ENCODE peak calls at places on chromosomes 5 and 9, in nine cellular contexts. One of them, this sample, is unnamed.

GRCh38 chr9:78397045-78397843 is 100.3 kb downstream of the PSAT1 start:
- DNase-seq in tibial nerve: no peak
- DNase-seq in A549: no peak
- DNase-seq in K562: no peak
- DNase-seq in stomach: no peak
- DNase-seq in sigmoid colon: no peak
- DNase-seq in ovary: no peak
- DNase-seq in HepG2: no peak
- DNase-seq in suprapubic skin: no peak
- DNase-seq in this sample: no peak

GRCh38 chr9:110691002-110691549 is 22.5 kb downstream of the MUSK start:
- DNase-seq in tibial nerve: no peak
- DNase-seq in A549: peak
- DNase-seq in K562: no peak
- DNase-seq in stomach: no peak
- DNase-seq in sigmoid colon: no peak
- DNase-seq in ovary: no peak
- DNase-seq in HepG2: peak
- DNase-seq in suprapubic skin: no peak
- DNase-seq in this sample: no peak

GRCh38 chr5:168425997-168426863 is 60.0 kb upstream of the RARS1 start:
- DNase-seq in tibial nerve: no peak
- DNase-seq in A549: no peak
- DNase-seq in K562: no peak
- DNase-seq in stomach: no peak
- DNase-seq in sigmoid colon: no peak
- DNase-seq in ovary: no peak
- DNase-seq in HepG2: no peak
- DNase-seq in suprapubic skin: no peak
- DNase-seq in this sample: no peak

GRCh38 chr5:111584651-111585050 is 72.3 kb upstream of the STARD4 start:
- DNase-seq in tibial nerve: no peak
- DNase-seq in A549: no peak
- DNase-seq in K562: no peak
- DNase-seq in stomach: no peak
- DNase-seq in sigmoid colon: no peak
- DNase-seq in ovary: no peak
- DNase-seq in HepG2: no peak
- DNase-seq in suprapubic skin: no peak
- DNase-seq in this sample: no peak

GRCh38 chr5:635321-636055 is 23.3 kb downstream of the CEP72 start:
- DNase-seq in tibial nerve: no peak
- DNase-seq in A549: no peak
- DNase-seq in K562: no peak
- DNase-seq in stomach: no peak
- DNase-seq in sigmoid colon: no peak
- DNase-seq in ovary: no peak
- DNase-seq in HepG2: no peak
- DNase-seq in suprapubic skin: peak
- DNase-seq in this sample: no peak

GRCh38 chr5:79318935-79319614 is 83.1 kb downstream of the JMY start:
- DNase-seq in tibial nerve: no peak
- DNase-seq in A549: peak
- DNase-seq in K562: no peak
- DNase-seq in stomach: no peak
- DNase-seq in sigmoid colon: no peak
- DNase-seq in ovary: no peak
- DNase-seq in HepG2: no peak
- DNase-seq in suprapubic skin: no peak
- DNase-seq in this sample: no peak

GRCh38 chr5:179973391-179973790 is 65.7 kb upstream of the TBC1D9B start:
- DNase-seq in tibial nerve: no peak
- DNase-seq in A549: no peak
- DNase-seq in K562: no peak
- DNase-seq in stomach: no peak
- DNase-seq in sigmoid colon: no peak
- DNase-seq in ovary: no peak
- DNase-seq in HepG2: no peak
- DNase-seq in suprapubic skin: no peak
- DNase-seq in this sample: no peak

GRCh38 chr9:2745560-2746380 is 28.5 kb downstream of the KCNV2 start:
- DNase-seq in tibial nerve: no peak
- DNase-seq in A549: no peak
- DNase-seq in K562: no peak
- DNase-seq in stomach: no peak
- DNase-seq in sigmoid colon: no peak
- DNase-seq in ovary: no peak
- DNase-seq in HepG2: no peak
- DNase-seq in suprapubic skin: no peak
- DNase-seq in this sample: no peak

GRCh38 chr9:114156658-114157421 is 1.5 kb downstream of the COL27A1 start:
- DNase-seq in tibial nerve: peak
- DNase-seq in A549: peak
- DNase-seq in K562: no peak
- DNase-seq in stomach: peak
- DNase-seq in sigmoid colon: peak
- DNase-seq in ovary: peak
- DNase-seq in HepG2: no peak
- DNase-seq in suprapubic skin: peak
- DNase-seq in this sample: peak

GRCh38 chr9:114157516-114158176 is 2.3 kb downstream of the COL27A1 start:
- DNase-seq in tibial nerve: no peak
- DNase-seq in A549: no peak
- DNase-seq in K562: no peak
- DNase-seq in stomach: no peak
- DNase-seq in sigmoid colon: no peak
- DNase-seq in ovary: no peak
- DNase-seq in HepG2: no peak
- DNase-seq in suprapubic skin: no peak
- DNase-seq in this sample: no peak

GRCh38 chr9:114155967-114156294 is 594 bp downstream of the COL27A1 start:
- DNase-seq in tibial nerve: no peak
- DNase-seq in A549: no peak
- DNase-seq in K562: no peak
- DNase-seq in stomach: no peak
- DNase-seq in sigmoid colon: no peak
- DNase-seq in ovary: no peak
- DNase-seq in HepG2: no peak
- DNase-seq in suprapubic skin: no peak
- DNase-seq in this sample: no peak

GRCh38 chr9:114155263-114155966 is at the start of gene COL27A1:
- DNase-seq in tibial nerve: peak
- DNase-seq in A549: peak
- DNase-seq in K562: peak
- DNase-seq in stomach: peak
- DNase-seq in sigmoid colon: peak
- DNase-seq in ovary: peak
- DNase-seq in HepG2: peak
- DNase-seq in suprapubic skin: peak
- DNase-seq in this sample: peak

DNA sequence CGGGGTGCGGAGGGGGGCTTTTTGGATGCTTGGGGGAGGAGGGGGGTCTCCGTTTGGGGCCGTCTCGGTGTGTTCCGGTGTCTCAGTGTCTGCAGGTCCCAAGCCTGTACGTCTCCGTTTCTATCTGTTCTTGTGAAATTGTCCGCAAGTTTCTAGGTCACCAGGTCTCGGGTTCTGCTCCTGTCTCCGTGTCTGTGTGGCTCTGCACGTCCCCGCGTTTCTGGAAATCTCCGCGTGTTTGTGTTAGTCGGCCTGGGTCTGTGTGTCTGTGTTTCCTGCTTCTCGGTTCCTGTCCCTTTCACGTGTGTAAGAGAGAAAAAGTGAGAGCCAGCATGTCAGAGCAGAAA is 947 bp downstream of the COL27A1 start:
- DNase-seq in tibial nerve: no peak
- DNase-seq in A549: no peak
- DNase-seq in K562: no peak
- DNase-seq in stomach: peak
- DNase-seq in sigmoid colon: no peak
- DNase-seq in ovary: no peak
- DNase-seq in HepG2: no peak
- DNase-seq in suprapubic skin: no peak
- DNase-seq in this sample: no peak
- H3K27ac ChIP-seq in tibial nerve: peak
- H3K27ac ChIP-seq in A549: peak
- H3K27ac ChIP-seq in K562: no peak
- H3K27ac ChIP-seq in stomach: peak
- H3K27ac ChIP-seq in sigmoid colon: peak
- H3K27ac ChIP-seq in ovary: peak
- H3K27ac ChIP-seq in HepG2: peak
- H3K27ac ChIP-seq in suprapubic skin: peak
- H3K27ac ChIP-seq in this sample: peak

GRCh38 chr5:162456096-162456495 is 388.5 kb downstream of the GABRG2 start:
- DNase-seq in tibial nerve: no peak
- DNase-seq in A549: no peak
- DNase-seq in K562: no peak
- DNase-seq in stomach: no peak
- DNase-seq in sigmoid colon: no peak
- DNase-seq in ovary: no peak
- DNase-seq in HepG2: no peak
- DNase-seq in suprapubic skin: no peak
- DNase-seq in this sample: no peak
- TF ChIP-seq POLR2A in tibial nerve: no peak
- TF ChIP-seq POLR2A in A549: no peak
- TF ChIP-seq POLR2A in K562: no peak
- TF ChIP-seq POLR2A in stomach: no peak
- TF ChIP-seq POLR2A in sigmoid colon: no peak
- TF ChIP-seq POLR2A in ovary: no peak
- TF ChIP-seq POLR2A in HepG2: no peak
- TF ChIP-seq POLR2A in suprapubic skin: no peak
- TF ChIP-seq POLR2A in this sample: no peak

DNA sequence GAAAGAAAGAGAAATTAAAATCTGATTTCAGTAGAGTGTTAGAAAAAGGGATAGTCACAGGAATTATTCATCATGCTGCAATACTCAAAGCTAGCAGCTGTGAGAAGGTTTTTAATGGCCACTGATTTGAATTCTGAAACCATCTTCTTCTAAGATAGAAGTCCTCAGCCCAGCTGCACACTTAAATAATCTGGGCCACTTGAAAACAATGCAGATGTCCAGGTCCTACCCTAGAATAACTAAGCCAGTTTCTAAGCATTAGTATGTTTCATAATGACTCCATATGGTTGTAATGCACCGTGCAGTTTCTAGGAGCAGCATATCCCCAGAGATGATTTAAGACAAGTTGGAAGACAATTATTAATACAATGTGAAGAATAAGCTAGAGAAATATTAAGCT is 159.9 kb upstream of the FBXL17 start:
- DNase-seq in tibial nerve: no peak
- DNase-seq in A549: no peak
- DNase-seq in K562: no peak
- DNase-seq in stomach: no peak
- DNase-seq in sigmoid colon: no peak
- DNase-seq in ovary: no peak
- DNase-seq in HepG2: no peak
- DNase-seq in suprapubic skin: no peak
- DNase-seq in this sample: no peak
- TF ChIP-seq EP300 in tibial nerve: no peak
- TF ChIP-seq EP300 in A549: no peak
- TF ChIP-seq EP300 in K562: no peak
- TF ChIP-seq EP300 in stomach: no peak
- TF ChIP-seq EP300 in sigmoid colon: no peak
- TF ChIP-seq EP300 in ovary: no peak
- TF ChIP-seq EP300 in HepG2: no peak
- TF ChIP-seq EP300 in suprapubic skin: no peak
- TF ChIP-seq EP300 in this sample: no peak

DNA sequence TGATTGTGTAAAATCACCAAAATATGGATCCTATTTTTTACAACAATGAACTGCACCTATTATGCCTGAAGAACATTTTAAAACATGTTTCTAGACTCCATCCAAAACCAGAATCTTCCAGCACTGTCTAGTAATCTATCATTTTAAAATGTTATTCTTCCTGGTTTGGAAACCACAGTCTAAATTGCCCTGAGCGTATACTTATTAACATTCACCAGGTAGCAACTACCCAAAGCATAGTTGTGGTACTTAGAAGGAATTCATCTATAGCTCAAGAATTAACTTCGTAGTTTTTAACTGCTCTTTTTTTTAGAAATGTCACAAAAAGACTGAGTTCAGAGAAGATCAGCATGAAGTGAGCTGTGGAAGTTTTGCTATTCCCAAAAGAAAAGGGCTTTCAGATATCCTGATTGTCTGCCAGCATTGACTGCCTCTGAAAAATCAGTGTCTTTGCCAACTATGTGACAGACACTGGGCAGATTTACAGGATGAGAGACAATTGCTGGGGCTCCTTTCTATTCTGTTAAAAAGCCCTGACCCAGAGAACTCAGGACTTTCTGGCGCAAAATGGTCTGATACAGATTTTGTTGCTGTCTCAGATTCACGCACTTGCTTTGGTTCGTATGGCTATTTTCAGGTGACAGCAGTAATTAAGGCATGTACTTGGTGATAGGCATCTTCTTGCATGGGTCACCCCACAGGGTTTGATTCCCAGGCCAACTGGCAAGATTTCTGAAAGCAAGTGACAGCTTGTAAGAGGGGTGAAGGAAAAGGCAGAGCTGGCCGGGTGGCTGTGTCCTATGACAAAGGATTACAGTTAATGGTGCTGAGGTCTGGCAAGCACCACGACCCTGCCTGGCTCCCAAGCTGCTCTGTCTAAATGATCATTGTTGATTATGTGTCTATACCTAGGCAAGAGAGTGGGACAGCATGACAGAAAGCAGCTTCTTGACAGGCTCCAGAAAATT is 152.5 kb upstream of the RAI14 start:
- DNase-seq in tibial nerve: no peak
- DNase-seq in A549: no peak
- DNase-seq in K562: no peak
- DNase-seq in stomach: no peak
- DNase-seq in sigmoid colon: no peak
- DNase-seq in ovary: no peak
- DNase-seq in HepG2: no peak
- DNase-seq in suprapubic skin: no peak
- DNase-seq in this sample: no peak
- H3K27ac ChIP-seq in tibial nerve: peak
- H3K27ac ChIP-seq in A549: no peak
- H3K27ac ChIP-seq in K562: no peak
- H3K27ac ChIP-seq in stomach: peak
- H3K27ac ChIP-seq in sigmoid colon: peak
- H3K27ac ChIP-seq in ovary: no peak
- H3K27ac ChIP-seq in HepG2: no peak
- H3K27ac ChIP-seq in suprapubic skin: peak
- H3K27ac ChIP-seq in this sample: peak

DNA sequence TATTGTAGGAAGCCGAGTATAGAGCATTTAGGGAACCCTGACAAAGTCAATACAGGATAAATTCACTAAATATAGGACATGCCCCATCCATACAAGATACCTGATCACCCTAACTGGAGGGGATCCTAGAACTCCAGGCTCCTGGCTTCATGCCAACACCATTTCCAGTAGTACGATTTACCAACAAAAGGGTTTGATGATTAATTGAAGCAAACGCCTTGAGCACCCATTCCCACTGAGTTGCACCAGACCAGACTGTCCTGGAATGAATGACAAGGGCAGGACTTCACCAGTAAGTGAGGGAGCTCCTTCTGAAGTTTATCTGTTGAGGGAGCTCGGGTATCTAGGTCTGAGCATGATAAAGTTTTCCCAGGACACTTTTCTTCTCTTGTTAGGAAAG is 327.2 kb upstream of the MSX2 start:
- DNase-seq in tibial nerve: no peak
- DNase-seq in A549: no peak
- DNase-seq in K562: peak
- DNase-seq in stomach: no peak
- DNase-seq in sigmoid colon: no peak
- DNase-seq in ovary: no peak
- DNase-seq in HepG2: no peak
- DNase-seq in suprapubic skin: no peak
- DNase-seq in this sample: no peak
- TF ChIP-seq POLR2A in tibial nerve: no peak
- TF ChIP-seq POLR2A in A549: no peak
- TF ChIP-seq POLR2A in K562: no peak
- TF ChIP-seq POLR2A in stomach: no peak
- TF ChIP-seq POLR2A in sigmoid colon: no peak
- TF ChIP-seq POLR2A in ovary: no peak
- TF ChIP-seq POLR2A in HepG2: no peak
- TF ChIP-seq POLR2A in suprapubic skin: no peak
- TF ChIP-seq POLR2A in this sample: no peak